ENCODE peak calls at places on chromosomes 12 and 14, in six cellular contexts. N is CD8-positive, alpha-beta T cell; T is cardiac muscle cell; K is neural crest cell; B is uterus; I is AG04450. E is an unnamed sample.

GRCh38 chr14:51917186-51917585 is 56.8 kb downstream of the GNG2 start:
- DNase-seq in T (no peak), B (no peak), I (no peak), K (no peak), N (no peak), E (no peak)

GRCh38 chr14:88005050-88005481 is at the start of gene GPR65:
- DNase-seq in T (peak), B (no peak), N (peak), I (no peak), K (no peak), E (peak)

GRCh38 chr14:104515811-104516780 is 63.5 kb upstream of the C14orf180 start:
- DNase-seq in T (no peak), B (no peak), N (no peak), K (no peak), I (no peak), E (no peak)

GRCh38 chr14:100789460-100790417 is 36.2 kb upstream of the MEG3 start:
- DNase-seq in B (no peak), N (no peak), T (no peak), K (no peak), I (no peak), E (no peak)

GRCh38 chr12:2395352-2395977 is 342.7 kb downstream of the CACNA1C start:
- DNase-seq in I (no peak), T (peak), K (peak), N (peak), B (no peak), E (peak)

GRCh38 chr12:76945867-76946266 is 67.0 kb upstream of the CSRP2 start:
- DNase-seq in T (peak), B (no peak), N (no peak), K (no peak), I (peak), E (no peak)

GRCh38 chr12:59425798-59426197 is 170.0 kb upstream of the SLC16A7 start:
- DNase-seq in B (no peak), I (no peak), N (no peak), T (no peak), K (no peak), E (no peak)

GRCh38 chr12:114399664-114400211 is 6.2 kb downstream of the TBX5 start:
- DNase-seq in N (no peak), K (peak), T (peak), B (no peak), I (peak), E (no peak)

GRCh38 chr14:101859538-101859902 is 98.0 kb downstream of the PPP2R5C start:
- DNase-seq in I (no peak), K (no peak), N (no peak), B (no peak), T (no peak), E (no peak)

GRCh38 chr12:15883536-15883935 is 1.3 kb downstream of the STRAP start:
- DNase-seq in T (peak), N (no peak), I (no peak), B (no peak), K (no peak), E (no peak)

GRCh38 chr14:93115920-93116675 is at the start of gene ITPK1:
- DNase-seq in I (no peak), T (peak), N (peak), B (peak), K (peak), E (peak)

GRCh38 chr12:113232787-113233585 is 11.7 kb downstream of the TPCN1 start:
- DNase-seq in N (peak), B (no peak), I (no peak), T (no peak), K (no peak), E (peak)

GRCh38 chr12:89678225-89678624 is 30.4 kb downstream of the ATP2B1 start:
- DNase-seq in T (no peak), N (no peak), K (no peak), B (no peak), I (no peak), E (no peak)

GRCh38 chr12:71967176-71967575 is 28.5 kb downstream of the TPH2 start:
- DNase-seq in B (no peak), T (no peak), I (no peak), K (no peak), N (no peak), E (no peak)

GRCh38 chr12:132146772-132147422 is 2.6 kb downstream of the NOC4L start:
- DNase-seq in T (no peak), N (no peak), B (peak), K (no peak), I (no peak), E (no peak)

GRCh38 chr14:68795602-68796417 is 2.9 kb upstream of the ZFP36L1 start:
- DNase-seq in I (no peak), T (peak), B (peak), K (no peak), N (peak), E (peak)

GRCh38 chr12:25648460-25648859 is 95.4 kb upstream of the LMNTD1 start:
- DNase-seq in B (no peak), I (peak), T (peak), N (no peak), K (no peak), E (no peak)

GRCh38 chr12:42483534-42483857 is 106.0 kb downstream of the PRICKLE1 start:
- DNase-seq in N (peak), T (no peak), K (no peak), B (peak), I (no peak), E (no peak)

GRCh38 chr12:109309441-109310246 is 560 bp upstream of the FOXN4 start:
- DNase-seq in I (no peak), N (no peak), T (no peak), K (no peak), B (no peak), E (no peak)

GRCh38 chr12:121767525-121768016 is 25.9 kb downstream of the RHOF start:
- DNase-seq in T (peak), N (no peak), B (peak), K (no peak), I (no peak), E (no peak)

GRCh38 chr14:72790887-72791566 is 102.9 kb downstream of the DPF3 start:
- DNase-seq in N (no peak), I (no peak), T (no peak), K (no peak), B (no peak), E (no peak)

GRCh38 chr12:18753481-18754117 is 15.7 kb downstream of the CAPZA3 start:
- DNase-seq in N (no peak), T (peak), B (no peak), K (no peak), I (no peak), E (no peak)

GRCh38 chr14:105605501-105606304 is 79.3 kb downstream of the TMEM121 start:
- DNase-seq in B (no peak), I (no peak), N (no peak), T (no peak), K (no peak), E (no peak)

GRCh38 chr14:63770187-63770807 is 42.4 kb upstream of the SGPP1 start:
- DNase-seq in K (peak), N (peak), B (peak), T (peak), I (peak), E (peak)

GRCh38 chr12:112087851-112088250 is 20.7 kb downstream of the NAA25 start:
- DNase-seq in K (no peak), B (no peak), I (no peak), N (no peak), T (no peak), E (no peak)

GRCh38 chr12:87469295-87469694 is 559.9 kb downstream of the C12orf50 start:
- DNase-seq in N (no peak), T (peak), I (no peak), K (no peak), B (no peak), E (no peak)

GRCh38 chr12:10941916-10942607 is 3.0 kb upstream of the TAS2R14 start:
- DNase-seq in B (no peak), K (no peak), T (no peak), N (no peak), I (no peak), E (no peak)

GRCh38 chr14:24761141-24761540 is 127.2 kb upstream of the GZMB start:
- DNase-seq in I (no peak), N (no peak), T (no peak), K (no peak), B (no peak), E (no peak)

GRCh38 chr12:114784526-114784925 is 100.6 kb upstream of the TBX3 start:
- DNase-seq in B (no peak), T (no peak), I (no peak), K (no peak), N (no peak), E (no peak)

E was measured in CD4-positive, CD25-positive, alpha-beta regulatory T cell.